ENCODE peak calls at places on chromosomes 11 and 22, in ten cellular contexts. Y is NCI-H1092, H is HCEC 1CT, G is posterior cingulate gyrus, Q is iPS DF 19.7, R is GM18507, S is Daoy, J is NCI-H1105, I is NCI-H2081, N is GM20000. O is an unnamed sample.

GRCh38 chr11:36736103-36736502 is 138.1 kb upstream of the RAG2 start:
- DNase-seq in J (no peak), Q (no peak), Y (no peak), G (no peak), I (no peak), S (no peak), N (no peak), R (no peak), H (no peak), O (no peak)

GRCh38 chr11:70085815-70086769 is 8.0 kb downstream of the ANO1 start:
- DNase-seq in Y (no peak), N (no peak), Q (no peak), H (no peak), S (no peak), J (no peak), I (no peak), R (no peak), G (no peak), O (no peak)

GRCh38 chr22:19361501-19362103 is 69.9 kb downstream of the HIRA start:
- DNase-seq in S (no peak), Y (no peak), J (no peak), R (peak), Q (no peak), N (peak), G (no peak), I (no peak), H (no peak), O (peak)

GRCh38 chr11:23406131-23406819 is 546.0 kb upstream of the CCDC179 start:
- DNase-seq in N (no peak), S (no peak), Y (no peak), H (no peak), G (no peak), R (no peak), J (no peak), I (no peak), Q (no peak), O (no peak)

GRCh38 chr11:71463331-71464211 is 10.6 kb downstream of the NADSYN1 start:
- DNase-seq in Y (no peak), I (no peak), G (no peak), S (no peak), Q (no peak), R (no peak), J (no peak), N (no peak), H (no peak), O (no peak)

GRCh38 chr11:37248145-37248544 is 650.1 kb upstream of the RAG2 start:
- DNase-seq in R (no peak), S (no peak), J (no peak), I (no peak), N (no peak), H (no peak), Q (no peak), G (no peak), Y (no peak), O (no peak)

GRCh38 chr22:39707351-39707750 is 136.8 kb downstream of the CACNA1I start:
- DNase-seq in S (no peak), G (no peak), H (no peak), R (no peak), J (no peak), Y (no peak), N (no peak), I (no peak), Q (no peak), O (no peak)

GRCh38 chr11:117212697-117213355 is 13.7 kb downstream of the TAGLN start:
- DNase-seq in S (no peak), Q (no peak), J (no peak), I (no peak), R (no peak), G (no peak), Y (no peak), H (no peak), N (no peak), O (no peak)

GRCh38 chr22:46504586-46504985 is 32.8 kb downstream of the CELSR1 start:
- DNase-seq in N (no peak), Q (no peak), I (no peak), J (no peak), Y (no peak), R (no peak), G (no peak), S (no peak), H (no peak), O (no peak)

GRCh38 chr11:121968638-121969037 is 147.4 kb downstream of the BLID start:
- DNase-seq in H (no peak), N (no peak), Y (no peak), G (no peak), Q (no peak), I (peak), J (no peak), R (no peak), S (no peak), O (no peak)

GRCh38 chr22:46366801-46367706 is 31.5 kb downstream of the TRMU start:
- DNase-seq in H (no peak), Q (no peak), S (no peak), Y (no peak), R (no peak), J (no peak), N (no peak), I (no peak), G (no peak), O (no peak)

GRCh38 chr11:105081412-105082150 is 36.4 kb upstream of the CARD16 start:
- DNase-seq in J (no peak), N (no peak), Y (no peak), R (no peak), I (no peak), H (no peak), S (no peak), G (no peak), Q (no peak), O (no peak)

GRCh38 chr11:129115652-129116585 is 76.2 kb downstream of the ARHGAP32 start:
- DNase-seq in I (no peak), G (no peak), R (no peak), N (no peak), Y (no peak), H (peak), Q (no peak), J (no peak), S (no peak), O (no peak)

GRCh38 chr11:2702771-2703486 is 3.1 kb upstream of the KCNQ1OT1 start:
- DNase-seq in J (no peak), N (no peak), Y (no peak), R (no peak), G (no peak), I (no peak), Q (no peak), H (no peak), S (no peak), O (no peak)